ENCODE peak calls at places on chromosome 11, in four cellular contexts. O is hepatocyte, K is PC-3, B is GM23338. T is an unnamed sample.

GRCh38 chr11:132719684-132720083 is 812.6 kb downstream of the OPCML start:
- DNase-seq in O (no peak), K (no peak), B (no peak), T (no peak)

GRCh38 chr11:128482512-128483191 is 104.7 kb downstream of the ETS1 start:
- DNase-seq in O (no peak), K (no peak), B (no peak), T (peak)

GRCh38 chr11:27064086-27064485 is 23.5 kb downstream of the BBOX1 start:
- DNase-seq in O (no peak), K (no peak), B (no peak), T (no peak)

GRCh38 chr11:14902650-14903350 is 10.8 kb upstream of the CYP2R1 start:
- DNase-seq in O (no peak), K (peak), B (no peak), T (peak)

GRCh38 chr11:1570531-1570895 is 1.6 kb downstream of the DUSP8 start:
- DNase-seq in O (no peak), K (no peak), B (no peak), T (no peak)

GRCh38 chr11:72599325-72600117 is 74.7 kb downstream of the PDE2A start:
- DNase-seq in O (no peak), K (peak), B (peak), T (no peak)

GRCh38 chr11:17939542-17939941 is 73.3 kb downstream of the SERGEF start:
- DNase-seq in O (no peak), K (no peak), B (no peak), T (no peak)

GRCh38 chr11:64713031-64713780 is 9.8 kb downstream of the NRXN2 start:
- DNase-seq in O (peak), K (no peak), B (peak), T (peak)

GRCh38 chr11:65169164-65169641 is 830 bp upstream of the SPDYC start:
- DNase-seq in O (no peak), K (peak), B (no peak), T (no peak)

GRCh38 chr11:62545437-62546243 is 966 bp downstream of the AHNAK start:
- DNase-seq in O (peak), K (peak), B (peak), T (peak)

GRCh38 chr11:73230276-73230875 is 12.3 kb downstream of the P2RY2 start:
- DNase-seq in O (no peak), K (no peak), B (no peak), T (no peak)

GRCh38 chr11:58024601-58025091 is 965 bp downstream of the OR9Q1 start:
- DNase-seq in O (no peak), K (no peak), B (no peak), T (peak)

GRCh38 chr11:118353084-118353710 is 6.2 kb upstream of the UBE4A start:
- DNase-seq in O (peak), K (peak), B (peak), T (peak)

GRCh38 chr11:5937868-5938602 is 4.0 kb upstream of the OR56A3 start:
- DNase-seq in O (no peak), K (no peak), B (no peak), T (no peak)

GRCh38 chr11:130644187-130644586 is 195.7 kb downstream of the ADAMTS15 start:
- DNase-seq in O (no peak), K (no peak), B (peak), T (no peak)

GRCh38 chr11:88016392-88017020 is 158.7 kb downstream of the RAB38 start:
- DNase-seq in O (peak), K (peak), B (peak), T (peak)

GRCh38 chr11:72828692-72829101 is 14.5 kb downstream of the ATG16L2 start:
- DNase-seq in O (no peak), K (no peak), B (no peak), T (no peak)

GRCh38 chr11:120097721-120098385 is 40.1 kb downstream of the TRIM29 start:
- DNase-seq in O (no peak), K (no peak), B (no peak), T (no peak)

GRCh38 chr11:114326776-114327175 is 30.6 kb downstream of the NNMT start:
- DNase-seq in O (no peak), K (no peak), B (no peak), T (no peak)

GRCh38 chr11:82978422-82979099 is 77.0 kb downstream of the DDIAS start:
- DNase-seq in O (no peak), K (peak), B (no peak), T (peak)

GRCh38 chr11:29200776-29201574 is 815.9 kb downstream of the KCNA4 start:
- DNase-seq in O (peak), K (peak), B (no peak), T (no peak)

GRCh38 chr11:8082391-8083087 is 1.5 kb downstream of the TUB start:
- DNase-seq in O (peak), K (no peak), B (peak), T (no peak)

GRCh38 chr11:38723361-38723760 is 2125.3 kb upstream of the RAG2 start:
- DNase-seq in O (no peak), K (no peak), B (no peak), T (no peak)

GRCh38 chr11:69401715-69402114 is 79.7 kb upstream of the LINC01488 start:
- DNase-seq in O (no peak), K (no peak), B (no peak), T (no peak)

GRCh38 chr11:76577199-76577920 is 93.2 kb downstream of the LRRC32 start:
- DNase-seq in O (peak), K (peak), B (no peak), T (peak)

GRCh38 chr11:57399221-57399620 is 8.8 kb upstream of the PRG2 start:
- DNase-seq in O (no peak), K (peak), B (no peak), T (peak)

GRCh38 chr11:66768088-66768521 is 39.1 kb upstream of the SPTBN2 start:
- DNase-seq in O (peak), K (no peak), B (no peak), T (peak)

GRCh38 chr11:63670077-63670737 is 969 bp downstream of the ATL3 start:
- DNase-seq in O (no peak), K (peak), B (no peak), T (peak)

GRCh38 chr11:40746282-40746681 is 713.2 kb downstream of the LRRC4C start:
- DNase-seq in O (no peak), K (no peak), B (no peak), T (no peak)
- TF ChIP-seq CTCF in O (no peak), K (no peak), B (no peak), T (no peak)

GRCh38 chr11:32426819-32427615 is 8.3 kb downstream of the WT1 start:
- DNase-seq in O (no peak), K (no peak), B (peak), T (no peak)
- TF ChIP-seq EZH2 in O (peak), K (no peak), B (peak), T (peak)

GRCh38 chr11:133833101-133833898 is 12.0 kb downstream of the SPATA19 start:
- DNase-seq in O (no peak), K (no peak), B (no peak), T (no peak)

GRCh38 chr11:133833899-133834296 is 11.4 kb downstream of the SPATA19 start:
- DNase-seq in O (no peak), K (no peak), B (no peak), T (no peak)

GRCh38 chr11:133836076-133836548 is 9.2 kb downstream of the SPATA19 start:
- DNase-seq in O (no peak), K (no peak), B (no peak), T (no peak)

GRCh38 chr11:133834399-133835257 is 10.7 kb downstream of the SPATA19 start:
- DNase-seq in O (no peak), K (no peak), B (no peak), T (no peak)

DNA sequence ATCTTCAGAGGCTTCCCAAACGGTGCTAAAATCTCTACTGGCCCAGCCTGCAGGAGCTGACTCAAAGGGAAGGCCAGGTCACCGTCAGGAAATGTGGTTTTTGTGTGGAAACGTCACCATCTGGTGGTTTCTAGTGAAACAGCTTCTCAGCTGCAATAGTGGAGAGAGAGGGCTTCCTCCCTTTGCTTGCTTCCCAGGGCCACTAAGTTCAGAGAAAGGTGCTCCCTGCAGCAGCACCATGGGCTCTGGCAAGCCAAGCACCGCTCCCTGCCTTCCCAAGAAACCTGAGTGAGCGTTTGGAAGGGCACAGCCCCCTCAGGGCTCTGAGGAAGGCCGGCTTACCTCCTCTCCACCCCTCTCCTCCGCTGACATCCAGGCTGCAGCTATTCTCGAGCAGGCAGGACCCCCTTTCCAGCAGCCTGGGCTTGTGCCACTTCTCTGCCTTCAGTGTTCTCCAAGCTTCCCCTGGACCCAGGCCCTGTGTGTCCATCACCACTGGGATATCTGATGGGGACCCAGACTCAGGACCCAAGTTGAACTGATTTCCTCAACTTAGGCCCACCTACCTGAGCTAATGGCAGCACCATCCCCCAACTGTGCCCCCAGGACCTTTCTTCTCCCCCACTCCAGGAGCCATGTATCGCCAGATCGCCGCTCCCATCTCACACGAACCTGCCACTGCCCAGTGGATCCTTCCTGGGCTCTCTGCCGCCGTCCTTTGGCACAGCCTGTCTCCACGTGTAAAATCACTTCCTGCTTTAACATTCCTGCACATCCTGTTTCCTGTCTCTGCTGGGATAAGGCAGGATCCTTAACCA is 9.8 kb downstream of the SPATA19 start:
- DNase-seq in O (peak), K (peak), B (peak), T (peak)
- TF ChIP-seq CTCF in O (peak), K (peak), B (peak), T (peak)

DNA sequence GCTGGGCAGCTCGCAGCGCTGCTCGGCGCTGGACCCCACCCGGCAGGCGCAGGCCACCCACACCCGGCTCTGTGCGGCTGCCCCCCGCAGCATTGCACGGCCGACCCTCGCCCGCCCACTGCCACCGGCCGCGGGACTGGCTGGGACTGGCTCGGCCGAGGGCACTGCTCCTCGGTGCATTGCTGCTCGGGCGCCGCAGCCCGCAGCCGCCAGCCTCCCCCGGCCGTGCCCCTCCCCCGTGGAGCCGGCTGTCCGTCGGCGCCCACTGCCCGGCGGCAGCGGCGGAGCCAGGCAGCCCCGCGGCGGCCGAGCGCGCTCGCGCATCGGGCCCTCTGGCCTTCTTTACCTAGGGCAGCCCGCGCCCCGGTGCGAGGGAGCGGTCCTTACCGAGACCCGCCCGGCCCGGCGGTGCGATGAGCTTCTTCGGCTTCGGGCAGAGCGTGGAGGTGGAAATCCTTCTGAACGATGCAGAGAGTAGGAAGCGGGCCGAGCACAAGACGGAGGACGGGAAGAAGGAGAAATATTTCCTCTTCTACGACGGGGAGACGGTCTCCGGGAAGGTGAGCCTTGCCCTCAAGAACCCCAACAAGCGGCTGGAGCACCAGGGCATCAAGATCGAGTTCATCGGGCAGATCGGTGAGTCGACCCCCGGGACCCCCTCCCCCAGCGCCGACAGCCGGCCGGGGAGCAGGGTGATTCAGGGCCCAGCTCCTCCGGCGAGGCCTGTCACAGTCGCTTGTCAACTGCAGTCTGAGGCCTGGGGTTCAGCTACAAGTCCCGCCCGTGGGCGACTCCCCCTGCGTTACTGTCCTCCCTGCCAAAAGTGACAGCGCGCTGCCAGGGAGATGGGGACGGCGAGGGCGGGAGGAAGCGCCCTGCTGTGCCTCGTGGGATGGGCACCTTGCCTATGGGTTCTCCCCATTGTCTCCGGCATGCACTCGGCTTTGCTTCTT is 515 bp downstream of the VPS26B start:
- DNase-seq in O (peak), K (peak), B (peak), T (peak)
- TF ChIP-seq EZH2 in O (no peak), K (no peak), B (no peak), T (no peak)

GRCh38 chr11:13462928-13463778 is at the start of gene BTBD10:
- DNase-seq in O (peak), K (peak), B (peak), T (peak)

GRCh38 chr11:13463779-13464290 is 813 bp upstream of the BTBD10 start:
- DNase-seq in O (no peak), K (no peak), B (no peak), T (no peak)

GRCh38 chr11:13465909-13466371 is 2.9 kb upstream of the BTBD10 start:
- DNase-seq in O (peak), K (peak), B (peak), T (peak)

GRCh38 chr11:13473013-13473722 is 10.1 kb upstream of the BTBD10 start:
- DNase-seq in O (no peak), K (no peak), B (no peak), T (no peak)

DNA sequence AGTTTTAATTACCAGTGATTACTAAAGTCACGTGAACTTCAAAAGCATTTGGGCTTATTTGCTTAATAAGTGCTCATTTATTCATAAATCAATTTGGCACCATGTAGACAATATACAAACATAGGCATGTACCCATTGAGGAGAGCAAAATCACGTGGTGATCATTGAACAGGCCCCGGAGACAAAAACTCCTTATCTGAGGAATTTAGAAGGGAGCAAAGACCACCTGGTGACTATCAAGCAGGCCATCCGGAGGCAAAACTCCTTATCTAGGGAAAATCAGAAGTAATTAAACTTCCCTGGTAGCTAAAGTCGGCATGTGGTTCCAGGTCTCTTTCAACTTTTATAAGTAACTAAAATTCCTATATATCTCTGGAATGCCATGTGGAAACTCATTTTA is 5.7 kb upstream of the BTBD10 start:
- DNase-seq in O (no peak), K (no peak), B (no peak), T (no peak)
- TF ChIP-seq CTCF in O (no peak), K (no peak), B (no peak), T (no peak)

GRCh38 chr11:108121274-108122155 is at the start of gene ACAT1:
- DNase-seq in O (peak), K (peak), B (peak), T (peak)
- TF ChIP-seq EZH2 in O (no peak), K (no peak), B (no peak), T (no peak)

DNA sequence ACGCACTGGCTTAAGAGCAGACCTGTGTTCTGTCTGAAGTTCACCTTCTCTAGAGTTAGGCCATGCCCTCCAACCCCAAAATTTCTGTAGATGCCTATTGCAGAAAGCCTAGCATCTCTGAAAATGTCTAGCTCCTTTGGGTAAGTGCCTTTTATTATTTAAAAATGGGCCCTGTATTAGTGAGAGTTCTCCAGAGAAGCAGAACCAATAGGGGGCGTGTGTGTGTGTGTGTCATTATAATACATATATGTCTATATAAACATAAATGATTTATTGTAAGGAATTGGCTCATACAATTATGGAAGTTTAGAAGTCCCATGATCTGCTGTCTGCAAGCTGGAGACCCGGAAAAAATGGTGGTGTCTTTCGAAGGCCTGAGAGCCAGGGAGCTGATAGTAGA is 144.7 kb downstream of the TTC17 start:
- DNase-seq in O (no peak), K (peak), B (peak), T (no peak)
- TF ChIP-seq CTCF in O (no peak), K (peak), B (peak), T (peak)

GRCh38 chr11:11668293-11668692 is 46.5 kb upstream of the GALNT18 start:
- DNase-seq in O (no peak), K (no peak), B (no peak), T (no peak)

GRCh38 chr11:11667056-11667455 is 45.3 kb upstream of the GALNT18 start:
- DNase-seq in O (no peak), K (peak), B (no peak), T (peak)

GRCh38 chr11:11670582-11670981 is 48.8 kb upstream of the GALNT18 start:
- DNase-seq in O (no peak), K (no peak), B (no peak), T (no peak)

GRCh38 chr11:11669447-11669846 is 47.6 kb upstream of the GALNT18 start:
- DNase-seq in O (no peak), K (no peak), B (no peak), T (peak)

DNA sequence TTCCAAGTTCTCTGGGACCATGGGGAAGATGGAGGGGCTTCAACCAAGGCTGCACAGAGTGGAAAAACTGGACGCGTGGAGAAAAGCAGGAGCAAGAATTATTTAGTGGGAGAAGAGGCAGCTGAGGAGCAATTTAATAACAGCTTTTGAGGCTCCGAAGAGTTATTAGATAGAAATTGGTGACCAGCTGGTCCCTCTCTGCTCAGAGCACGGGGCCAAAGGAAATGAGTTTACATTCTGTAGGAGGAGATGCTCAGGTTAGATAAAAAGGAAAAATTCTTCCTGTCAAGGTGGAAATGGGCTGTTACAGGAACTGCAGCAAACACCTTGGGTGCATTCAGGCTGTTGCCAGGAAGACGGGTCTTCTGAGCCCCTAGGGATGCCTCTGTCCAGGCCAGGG is 47.0 kb upstream of the GALNT18 start:
- DNase-seq in O (no peak), K (no peak), B (no peak), T (no peak)
- TF ChIP-seq EZH2 in O (no peak), K (no peak), B (no peak), T (no peak)

T was measured in fibroblast of lung.